ENCODE peak calls at places on chromosomes 13 and 19, in six cellular contexts. G, F, H, N, P and Q are unnamed samples.

GRCh38 chr13:107586216-107586615 is 629.1 kb downstream of the LIG4 start:
- DNase-seq in F (no peak), H (no peak), G (no peak), P (no peak), N (no peak), Q (peak; percentile 58)

GRCh38 chr13:98285317-98285716 is 108.2 kb upstream of the RNF113B start:
- DNase-seq in P (no peak), N (peak; percentile 65), F (no peak), H (no peak), G (peak; percentile 34), Q (no peak)

GRCh38 chr19:34364830-34365462 is at the start of gene GPI:
- DNase-seq in H (peak; percentile 55), P (peak; percentile 13), G (peak; percentile 33), N (peak; percentile 75), F (no peak), Q (peak; percentile 38)

GRCh38 chr13:62678039-62678438 is 1262.4 kb upstream of the PCDH20 start:
- DNase-seq in N (no peak), H (no peak), P (no peak), F (no peak), G (no peak), Q (no peak)

GRCh38 chr13:50081106-50081898 is 66.1 kb downstream of the KCNRG start:
- DNase-seq in G (no peak), P (peak; percentile 18), H (no peak), N (peak; percentile 67), F (no peak), Q (peak; percentile 48)

GRCh38 chr13:114151565-114152284 is 19.3 kb upstream of the RASA3 start:
- DNase-seq in N (no peak), P (peak; percentile 76), F (no peak), H (no peak), G (no peak), Q (no peak)

GRCh38 chr19:3968556-3969434 is 2.1 kb downstream of the DAPK3 start:
- DNase-seq in N (peak; percentile 99), H (peak; percentile 97), P (peak; percentile 97), F (peak; percentile 96), G (peak; percentile 90), Q (peak; percentile 100)

GRCh38 chr13:114129649-114130062 is 2.8 kb downstream of the RASA3 start:
- DNase-seq in P (no peak), G (no peak), N (no peak), H (peak; percentile 5), F (no peak), Q (peak; percentile 61)

GRCh38 chr19:5451494-5451893 is 3.7 kb upstream of the ZNRF4 start:
- DNase-seq in H (no peak), F (no peak), G (no peak), P (no peak), N (no peak), Q (no peak)

GRCh38 chr13:100707818-100708740 is 33.5 kb upstream of the TMTC4 start:
- DNase-seq in P (peak; percentile 11), G (no peak), F (no peak), H (peak; percentile 74), N (peak; percentile 94), Q (no peak)

GRCh38 chr13:78978381-78978998 is 319.5 kb upstream of the OBI1 start:
- DNase-seq in N (peak; percentile 71), G (peak; percentile 56), F (peak; percentile 37), H (peak; percentile 51), P (peak; percentile 65), Q (peak; percentile 80)

GRCh38 chr19:54156953-54157352 is 2.6 kb downstream of the LENG1 start:
- DNase-seq in P (no peak), H (no peak), N (no peak), G (no peak), F (no peak), Q (no peak)

GRCh38 chr19:41589371-41589770 is 13.4 kb downstream of the CEACAM21 start:
- DNase-seq in H (no peak), P (no peak), N (no peak), G (no peak), F (no peak), Q (no peak)

GRCh38 chr13:63351081-63351480 is 1935.4 kb upstream of the PCDH20 start:
- DNase-seq in N (no peak), G (no peak), H (no peak), F (no peak), P (no peak), Q (no peak)

GRCh38 chr19:20662421-20663105 is 1.2 kb upstream of the ZNF626 start:
- DNase-seq in N (no peak), H (no peak), F (no peak), G (no peak), P (no peak), Q (no peak)

GRCh38 chr13:104357174-104357573 is 1291.0 kb upstream of the SLC10A2 start:
- DNase-seq in G (no peak), P (no peak), N (peak; percentile 52), F (no peak), H (no peak), Q (no peak)

GRCh38 chr13:20616059-20616797 is 49.3 kb downstream of the IFT88 start:
- DNase-seq in H (no peak), G (no peak), N (peak; percentile 69), F (no peak), P (peak; percentile 95), Q (peak; percentile 92)

GRCh38 chr13:98300956-98301641 is 124.0 kb upstream of the RNF113B start:
- DNase-seq in F (no peak), H (no peak), G (no peak), N (peak; percentile 92), P (peak; percentile 33), Q (no peak)

GRCh38 chr19:16673226-16673625 is 12.3 kb downstream of the TMEM38A start:
- DNase-seq in F (no peak), N (no peak), P (no peak), H (no peak), G (no peak), Q (no peak)

GRCh38 chr13:31074750-31075149 is 87.0 kb downstream of the HSPH1 start:
- DNase-seq in N (no peak), F (no peak), P (no peak), G (no peak), H (no peak), Q (no peak)

GRCh38 chr13:44004881-44005280 is 125.2 kb downstream of the LACC1 start:
- DNase-seq in P (peak; percentile 80), F (no peak), G (no peak), H (peak; percentile 30), N (peak; percentile 69), Q (peak; percentile 88)